ENCODE peak calls at places on chromosomes 4 and X, in four cellular contexts. L, I, X and Z are unnamed samples.

GRCh38 chrX:47927212-47927611 is 76.6 kb downstream of the ZNF182 start:
- DNase-seq in L (no peak), I (no peak), X (no peak), Z (no peak)

GRCh38 chr4:182188622-182189021 is 54.6 kb upstream of the TENM3 start:
- DNase-seq in L (no peak), I (no peak), X (no peak), Z (no peak)

GRCh38 chr4:168817418-168817817 is 192.6 kb downstream of the CBR4 start:
- DNase-seq in L (no peak), I (no peak), X (no peak), Z (no peak)

GRCh38 chrX:54181196-54181953 is 1.7 kb downstream of the FAM120C start:
- DNase-seq in L (no peak), I (no peak), X (no peak), Z (no peak)

GRCh38 chrX:318068-318738 is 393 bp downstream of the GTPBP6 start:
- DNase-seq in L (peak; percentile 99), I (peak; percentile 100), X (peak; percentile 100), Z (peak; percentile 100)

GRCh38 chr4:15665738-15666365 is 10.7 kb upstream of the FBXL5 start:
- DNase-seq in L (no peak), I (no peak), X (no peak), Z (no peak)

GRCh38 chr4:23241408-23241807 is 548.7 kb downstream of the GBA3 start:
- DNase-seq in L (no peak), I (no peak), X (no peak), Z (no peak)

GRCh38 chr4:170306208-170306607 is 216.5 kb upstream of the AADAT start:
- DNase-seq in L (no peak), I (no peak), X (no peak), Z (no peak)

GRCh38 chr4:53840643-53841042 is 223.8 kb downstream of the CHIC2 start:
- DNase-seq in L (no peak), I (no peak), X (no peak), Z (no peak)

GRCh38 chr4:143643399-143643798 is 57.1 kb downstream of the FREM3 start:
- DNase-seq in L (no peak), I (no peak), X (no peak), Z (no peak)

GRCh38 chr4:102322736-102323135 is 22.5 kb downstream of the SLC39A8 start:
- DNase-seq in L (no peak), I (no peak), X (no peak), Z (no peak)

GRCh38 chrX:153379971-153380581 is 21.1 kb downstream of the PNMA6E start:
- DNase-seq in L (no peak), I (no peak), X (no peak), Z (no peak)

GRCh38 chr4:99824070-99824599 is 7.5 kb downstream of the DAPP1 start:
- DNase-seq in L (no peak), I (no peak), X (no peak), Z (no peak)

GRCh38 chr4:142324572-142324971 is 521.5 kb downstream of the INPP4B start:
- DNase-seq in L (no peak), I (no peak), X (no peak), Z (no peak)

GRCh38 chrX:22041931-22042530 is 9.9 kb downstream of the PHEX start:
- DNase-seq in L (no peak), I (no peak), X (no peak), Z (no peak)

GRCh38 chr4:108272046-108272445 is 103.3 kb upstream of the LEF1 start:
- DNase-seq in L (no peak), I (no peak), X (no peak), Z (no peak)

GRCh38 chr4:150173420-150173819 is 95.2 kb downstream of the DCLK2 start:
- DNase-seq in L (no peak), I (no peak), X (no peak), Z (no peak)

GRCh38 chr4:2256781-2257191 is 5.1 kb downstream of the MXD4 start:
- DNase-seq in L (peak; percentile 63), I (peak; percentile 79), X (peak; percentile 69), Z (peak; percentile 34)

GRCh38 chr4:163755013-163755412 is 260.5 kb downstream of the TMA16 start:
- DNase-seq in L (no peak), I (no peak), X (no peak), Z (no peak)

GRCh38 chr4:142282870-142283431 is 563.1 kb downstream of the INPP4B start:
- DNase-seq in L (no peak), I (no peak), X (no peak), Z (peak; percentile 60)

GRCh38 chr4:149605601-149606378 is 209.9 kb downstream of the IQCM start:
- DNase-seq in L (no peak), I (no peak), X (no peak), Z (no peak)

GRCh38 chrX:130082244-130083106 is 27.8 kb downstream of the ELF4 start:
- DNase-seq in L (peak; percentile 37), I (no peak), X (peak; percentile 75), Z (no peak)

GRCh38 chr4:107115185-107115847 is 79.2 kb upstream of the DKK2 start:
- DNase-seq in L (no peak), I (no peak), X (no peak), Z (no peak)

GRCh38 chr4:845233-845835 is 19.4 kb upstream of the CPLX1 start:
- DNase-seq in L (no peak), I (no peak), X (no peak), Z (no peak)

GRCh38 chr4:16812041-16812440 is 86.4 kb downstream of the LDB2 start:
- DNase-seq in L (no peak), I (no peak), X (no peak), Z (no peak)

GRCh38 chr4:174522183-174523002 is at the start of gene HPGD:
- DNase-seq in L (peak; percentile 75), I (peak; percentile 93), X (peak; percentile 90), Z (peak; percentile 34)
- TF ChIP-seq EP300 in L (no peak), I (no peak), X (no peak), Z (no peak)

DNA sequence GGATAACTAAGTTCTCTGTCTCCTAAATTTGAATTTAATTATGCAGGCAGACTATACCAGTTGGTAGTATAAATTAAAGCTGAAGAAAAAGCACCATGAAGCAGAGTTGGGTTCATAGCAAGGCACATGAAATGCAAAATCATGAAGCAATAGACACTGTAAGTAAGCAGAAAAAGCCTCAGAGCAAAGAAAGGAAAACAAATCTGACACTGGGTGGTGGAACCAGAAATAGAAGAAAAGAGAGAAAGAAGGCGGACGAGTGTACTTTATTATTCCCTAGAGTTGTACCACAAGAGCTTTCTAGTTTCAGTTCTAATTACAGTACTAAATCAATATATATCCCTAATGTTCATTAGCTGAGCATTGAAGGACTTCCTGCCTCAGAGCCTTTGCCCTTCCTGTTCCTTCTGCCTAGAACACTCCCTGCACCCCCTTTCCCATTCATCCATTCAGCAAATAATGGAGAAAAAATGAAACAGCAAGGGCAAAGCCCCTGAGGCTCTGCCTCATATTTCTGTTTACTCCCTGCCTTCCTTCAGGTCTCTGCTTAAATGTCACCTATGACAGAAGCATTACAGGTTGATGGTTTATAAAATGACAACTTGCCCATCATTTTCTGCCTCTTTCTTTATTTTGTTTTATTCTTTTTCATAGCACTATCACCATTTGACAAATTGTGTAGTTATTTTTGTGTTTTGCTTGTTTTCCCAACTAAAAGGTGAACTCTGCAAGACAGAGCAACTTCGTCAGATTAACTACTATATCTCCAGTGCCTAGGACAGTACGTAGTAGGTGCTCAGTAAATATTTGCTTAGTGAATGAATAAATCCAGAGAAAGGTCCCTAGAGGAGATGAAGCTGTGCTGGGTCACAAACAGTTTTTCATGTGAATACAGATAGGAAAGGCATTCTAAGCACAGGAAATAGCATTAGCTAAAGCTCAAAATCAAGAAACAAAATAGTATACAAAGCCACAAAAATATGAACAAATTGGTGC is 154.0 kb upstream of the RASGEF1B start:
- DNase-seq in L (no peak), I (no peak), X (no peak), Z (no peak)
- TF ChIP-seq POLR2A in L (no peak), I (no peak), X (no peak), Z (no peak)

GRCh38 chr4:68369474-68369805 is 19.6 kb upstream of the YTHDC1 start:
- DNase-seq in L (no peak), I (no peak), X (no peak), Z (no peak)
- TF ChIP-seq EP300 in L (no peak), I (no peak), X (no peak), Z (no peak)

DNA sequence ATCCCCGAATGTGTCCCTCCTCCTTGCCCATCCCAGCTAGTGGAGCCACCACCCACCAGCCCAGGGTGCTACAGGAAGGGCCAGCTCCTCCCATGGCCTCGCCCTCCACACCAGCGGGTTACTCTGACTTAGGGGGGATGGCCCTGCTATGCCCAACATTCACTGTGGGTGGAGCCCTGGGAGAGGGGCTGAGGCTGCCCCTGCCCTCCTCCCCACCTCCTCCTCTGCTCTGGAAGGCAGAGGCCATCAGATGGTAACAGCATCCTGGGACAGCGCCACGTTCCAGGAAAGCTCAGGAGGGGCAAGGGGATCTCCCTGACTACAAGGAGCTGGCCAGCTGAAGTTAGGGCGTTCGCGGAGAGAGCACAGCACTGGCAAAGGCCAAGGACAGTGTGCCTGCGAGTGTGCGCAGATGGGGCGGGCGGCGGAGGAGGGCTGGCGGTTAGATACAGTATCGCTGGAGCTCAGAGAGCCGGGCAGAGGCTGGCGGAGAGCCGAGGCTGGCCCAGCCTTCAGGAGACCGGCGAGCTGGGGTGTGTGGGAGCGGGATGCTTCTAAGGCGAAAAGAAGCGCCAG is 1.5 kb downstream of the JAKMIP1 start:
- DNase-seq in L (no peak), I (no peak), X (no peak), Z (no peak)
- TF ChIP-seq POLR2A in L (no peak), I (no peak), X (no peak), Z (no peak)

GRCh38 chr4:113645771-113646455 is 115.6 kb downstream of the CAMK2D start:
- DNase-seq in L (peak; percentile 63), I (no peak), X (no peak), Z (no peak)
- TF ChIP-seq EP300 in L (no peak), I (no peak), X (no peak), Z (no peak)

DNA sequence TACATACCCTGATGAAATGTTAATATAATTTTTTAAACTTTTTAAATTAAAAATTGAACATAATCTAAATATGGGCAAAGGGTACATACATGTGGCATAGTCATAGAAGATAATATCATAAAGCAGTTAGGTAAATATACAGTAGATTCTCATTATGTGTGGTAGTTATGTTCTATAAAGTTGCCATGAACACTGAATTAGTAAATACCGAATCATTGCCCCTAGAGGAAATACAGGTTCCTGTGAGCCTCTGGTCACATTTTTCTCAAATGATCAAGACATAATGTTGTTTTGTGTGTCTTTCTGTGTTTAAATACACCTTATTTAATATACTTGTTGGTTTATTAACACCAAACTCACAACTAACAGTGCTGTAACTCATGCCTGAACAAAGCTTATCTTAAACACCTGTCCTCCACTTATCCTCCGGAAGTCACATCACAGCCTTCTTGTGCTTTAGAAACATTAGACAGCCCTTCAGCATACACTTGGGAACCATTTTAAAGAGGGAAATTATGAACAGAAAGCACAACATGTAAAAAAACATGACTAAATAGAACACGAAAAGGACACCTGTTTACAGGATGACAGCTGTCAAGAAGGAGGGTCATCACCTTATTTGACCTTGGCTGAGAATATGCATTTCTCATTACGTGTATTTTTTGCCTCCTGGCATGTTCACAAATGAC is 169.4 kb upstream of the NAP1L5 start:
- DNase-seq in L (no peak), I (no peak), X (no peak), Z (no peak)
- TF ChIP-seq POLR2A in L (no peak), I (no peak), X (no peak), Z (no peak)